ENCODE peak calls at places on chromosomes 11 and 22, in four cellular contexts. P is islet precursor cell, N is endothelial cell, Q is cardiac muscle cell. S is an unnamed sample.

GRCh38 chr22:33922268-33922667 is 2.0 kb upstream of the LARGE1 start:
- DNase-seq in P (peak; percentile 74), Q (peak; percentile 79), N (peak; percentile 43), S (no peak)

GRCh38 chr22:50001388-50002231 is 11.0 kb downstream of the IL17REL start:
- DNase-seq in N (no peak), Q (no peak), P (no peak), S (no peak)

GRCh38 chr11:88531776-88532175 is 194.2 kb upstream of the CTSC start:
- DNase-seq in N (no peak), P (no peak), Q (no peak), S (no peak)

GRCh38 chr11:115092516-115092915 is 411.7 kb downstream of the CADM1 start:
- DNase-seq in Q (no peak), P (no peak), N (no peak), S (no peak)

GRCh38 chr11:36540998-36541397 is 26.8 kb upstream of the RAG1 start:
- DNase-seq in N (peak; percentile 66), P (peak; percentile 72), Q (peak; percentile 9), S (no peak)

GRCh38 chr11:45527898-45528297 is 137.5 kb downstream of the CHST1 start:
- DNase-seq in Q (no peak), P (no peak), N (no peak), S (no peak)

GRCh38 chr22:19090586-19091127 is 31.6 kb downstream of the DGCR2 start:
- DNase-seq in P (no peak), N (no peak), Q (no peak), S (no peak)

GRCh38 chr22:46180370-46181137 is 30.2 kb downstream of the PPARA start:
- DNase-seq in Q (no peak), N (no peak), P (no peak), S (no peak)

GRCh38 chr22:48940266-48940987 is 887.2 kb downstream of the BRD1 start:
- DNase-seq in N (no peak), Q (no peak), P (peak; percentile 43), S (no peak)

GRCh38 chr11:68441466-68442230 is 18.9 kb upstream of the PPP6R3 start:
- DNase-seq in P (no peak), Q (no peak), N (no peak), S (peak; percentile 11)

GRCh38 chr11:105611414-105611813 is 1.5 kb downstream of the GRIA4 start:
- DNase-seq in P (no peak), N (no peak), Q (peak; percentile 2), S (no peak)

GRCh38 chr11:114315749-114316368 is 19.7 kb downstream of the NNMT start:
- DNase-seq in Q (no peak), N (no peak), P (no peak), S (no peak)

GRCh38 chr11:57483570-57483934 is 23.2 kb downstream of the RTN4RL2 start:
- DNase-seq in N (no peak), P (no peak), Q (no peak), S (no peak)

S was measured in GM04503.